ENCODE peak calls at places on chromosomes 6 and 20, in seven cellular contexts. C is psoas muscle; W is neuronal stem cell; A is naive thymus-derived CD4-positive, alpha-beta T cell; Z is gastrocnemius medialis; I is cardiac muscle cell; B is adrenal gland. E is an unnamed sample. For H3K9me3, the result is how much of the 10 kb centered on the place peaks cover.

GRCh38 chr20:35539756-35540212 is 2.1 kb upstream of the ERGIC3 start:
- DNase-seq in A (no peak), W (peak), C (peak), I (peak), B (peak), Z (no peak), E (peak)

GRCh38 chr6:137389150-137389664 is 105.0 kb downstream of the OLIG3 start:
- DNase-seq in I (peak), C (no peak), Z (no peak), A (no peak), W (no peak), B (no peak), E (no peak)

GRCh38 chr6:25601797-25602679 is 50.0 kb upstream of the SCGN start:
- DNase-seq in I (peak), A (no peak), W (peak), C (no peak), B (no peak), Z (no peak), E (no peak)

GRCh38 chr20:31704225-31705119 is 18.2 kb downstream of the BCL2L1 start:
- DNase-seq in W (no peak), C (no peak), I (peak), A (no peak), B (no peak), Z (no peak), E (peak)

GRCh38 chr6:14240411-14241166 is 123.0 kb downstream of the CD83 start:
- DNase-seq in B (no peak), I (no peak), C (no peak), Z (no peak), A (no peak), W (no peak), E (no peak)

GRCh38 chr6:45959534-45960195 is 56.0 kb downstream of the CLIC5 start:
- DNase-seq in C (no peak), B (no peak), Z (no peak), A (no peak), W (no peak), I (peak), E (no peak)

GRCh38 chr6:130466052-130466743 is 100.4 kb downstream of the TMEM200A start:
- DNase-seq in C (no peak), Z (no peak), A (no peak), B (no peak), W (no peak), I (no peak), E (no peak)

GRCh38 chr20:24937579-24937978 is 11.5 kb upstream of the CST7 start:
- DNase-seq in A (no peak), Z (no peak), C (no peak), I (no peak), B (no peak), W (no peak), E (no peak)

GRCh38 chr6:123226398-123226797 is 230.4 kb downstream of the CLVS2 start:
- DNase-seq in A (no peak), B (no peak), Z (no peak), C (no peak), I (no peak), W (no peak), E (no peak)

GRCh38 chr20:62646851-62647520 is 4.7 kb downstream of the SLCO4A1 start:
- DNase-seq in B (no peak), I (no peak), C (peak), W (no peak), A (no peak), Z (peak), E (no peak)

GRCh38 chr6:98039876-98040605 is 757.0 kb upstream of the MMS22L start:
- DNase-seq in I (peak), A (no peak), W (no peak), C (no peak), Z (no peak), B (no peak), E (no peak)

DNA sequence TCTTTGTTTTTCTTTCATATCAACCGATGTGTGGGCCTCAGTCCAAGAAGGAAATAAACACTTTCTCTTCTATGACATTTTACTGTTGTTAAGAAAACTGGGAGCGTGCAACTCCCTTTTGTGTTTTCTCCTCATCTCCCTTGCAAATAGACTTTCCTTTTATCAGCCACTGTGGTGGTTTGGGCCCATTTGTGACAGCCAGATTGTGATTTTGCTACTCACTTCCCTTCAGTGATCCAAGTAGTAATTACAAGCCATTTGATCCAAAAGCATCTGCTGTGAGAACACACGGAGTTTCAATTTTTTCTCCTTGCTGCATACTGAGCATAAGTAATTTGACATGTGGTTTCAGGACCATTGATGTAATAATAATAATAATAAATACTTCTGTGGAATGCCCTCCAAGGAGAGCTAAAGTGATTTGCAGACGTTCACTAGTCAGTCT is 92.0 kb upstream of the CLDN20 start:
- DNase-seq in B (no peak), Z (no peak), C (no peak), I (peak), W (no peak), A (no peak), E (no peak)
- H3K27ac ChIP-seq in B (no peak), Z (no peak), C (peak), I (no peak), W (no peak), A (peak), E (peak)

DNA sequence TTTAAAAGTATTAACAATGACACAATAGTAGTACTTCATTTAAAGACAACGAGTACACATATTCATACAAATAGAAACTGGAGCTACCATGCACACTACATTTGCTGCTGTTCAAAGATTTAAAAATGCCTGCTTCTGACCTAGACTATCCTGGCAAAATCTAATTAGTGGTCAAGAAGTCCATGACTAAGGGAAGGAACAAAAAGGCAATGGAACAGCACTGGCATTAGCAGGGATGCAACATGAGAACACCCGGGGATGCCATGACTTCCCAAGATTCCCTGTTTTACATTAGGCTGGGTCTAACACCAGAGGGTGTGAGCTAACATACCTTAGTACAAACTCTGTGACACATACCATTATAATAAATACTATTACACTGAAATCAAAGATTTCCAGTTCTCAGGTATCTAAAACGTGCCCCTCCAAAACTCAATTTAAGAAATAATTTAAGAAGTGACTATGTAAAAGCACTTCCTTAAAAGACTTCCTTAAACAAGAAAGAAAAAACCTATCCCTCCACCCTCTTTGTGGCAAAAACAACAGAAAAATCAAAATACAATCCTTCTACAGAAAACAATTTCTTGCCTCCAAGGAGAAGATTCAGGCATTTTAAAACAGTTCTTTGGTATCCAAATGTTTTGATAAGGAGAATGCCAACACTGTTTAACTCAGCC is 25.5 kb downstream of the CHD6 start:
- DNase-seq in C (no peak), B (no peak), A (no peak), W (no peak), I (no peak), Z (no peak), E (no peak)
- H3K9me3 ChIP-seq in C (under half), B (under half), A (under half), W (under half), I (under half), Z (under half), E (under half)

GRCh38 chr20:58908216-58908615 is 55.7 kb downstream of the GNAS start:
- DNase-seq in B (peak), Z (no peak), I (no peak), A (no peak), W (no peak), C (no peak), E (no peak)
- H3K4me3 ChIP-seq in B (no peak), Z (peak), I (peak), A (no peak), W (no peak), C (peak), E (peak)

DNA sequence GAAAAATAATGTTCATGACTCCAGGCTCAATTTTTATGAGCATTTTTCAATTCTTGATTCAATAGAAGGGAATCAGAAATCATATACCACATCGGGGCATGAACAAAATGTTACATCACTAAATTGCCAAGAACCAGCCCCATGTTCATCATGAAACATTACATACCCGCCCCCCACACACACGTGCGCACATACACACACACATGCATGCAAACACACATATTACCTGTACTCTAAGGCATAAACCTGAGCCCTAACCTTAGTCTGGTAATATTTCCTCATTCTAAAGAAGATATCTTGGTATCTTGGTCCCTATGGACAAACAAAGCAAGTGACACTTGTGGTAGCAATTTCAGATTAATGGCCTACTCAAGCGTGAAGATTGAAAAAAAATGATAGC is 95.5 kb upstream of the DOK5 start:
- DNase-seq in B (no peak), C (no peak), Z (no peak), I (no peak), W (no peak), A (no peak), E (no peak)
- H3K27ac ChIP-seq in B (no peak), C (no peak), Z (no peak), I (no peak), W (no peak), A (no peak), E (no peak)

E was measured in upper lobe of right lung.